ENCODE peak calls at places on chromosomes 5 and 9, in five cellular contexts. U, F, W, G and M are unnamed samples.
A peak's percentile ranks its signal among the peaks of the same experiment; 100 is the strongest.

GRCh38 chr5:136073714-136074113 is 44.9 kb downstream of the TGFBI start:
- DNase-seq in U (no peak), F (no peak), W (no peak), G (peak; percentile 8), M (no peak)

GRCh38 chr9:109016132-109016531 is 2.8 kb upstream of the CTNNAL1 start:
- DNase-seq in U (no peak), F (no peak), W (no peak), G (no peak), M (no peak)

GRCh38 chr9:136278894-136279293 is 25.0 kb downstream of the CCDC187 start:
- DNase-seq in U (no peak), F (no peak), W (no peak), G (no peak), M (no peak)

GRCh38 chr5:66164044-66164790 is 20.1 kb downstream of the SREK1 start:
- DNase-seq in U (no peak), F (no peak), W (no peak), G (peak; percentile 89), M (no peak)

GRCh38 chr9:74336161-74336560 is 161.0 kb upstream of the RORB start:
- DNase-seq in U (no peak), F (no peak), W (no peak), G (no peak), M (no peak)

GRCh38 chr5:13957032-13957645 is 12.7 kb upstream of the DNAH5 start:
- DNase-seq in U (peak; percentile 33), F (no peak), W (peak; percentile 18), G (peak; percentile 80), M (no peak)

GRCh38 chr5:153796527-153796926 is 242.2 kb downstream of the FAM114A2 start:
- DNase-seq in U (no peak), F (no peak), W (no peak), G (no peak), M (no peak)

GRCh38 chr9:99416007-99416406 is 193.9 kb downstream of the SEC61B start:
- DNase-seq in U (no peak), F (no peak), W (no peak), G (peak; percentile 54), M (no peak)

GRCh38 chr9:120935383-120935857 is 8.8 kb upstream of the TRAF1 start:
- DNase-seq in U (peak; percentile 100), F (peak; percentile 96), W (peak; percentile 93), G (peak; percentile 77), M (peak; percentile 95)

GRCh38 chr9:69443178-69443577 is 118.2 kb downstream of the ENTREP1 start:
- DNase-seq in U (no peak), F (no peak), W (no peak), G (no peak), M (no peak)

GRCh38 chr9:26746357-26747072 is 146.1 kb downstream of the CAAP1 start:
- DNase-seq in U (no peak), F (no peak), W (no peak), G (peak; percentile 28), M (no peak)

GRCh38 chr9:8456327-8456726 is 656.7 kb upstream of the DMAC1 start:
- DNase-seq in U (no peak), F (no peak), W (no peak), G (no peak), M (no peak)

GRCh38 chr9:5910413-5911057 is 19.8 kb downstream of the MLANA start:
- DNase-seq in U (no peak), F (no peak), W (no peak), G (peak; percentile 23), M (no peak)

GRCh38 chr9:93890436-93890935 is 64.7 kb downstream of the BARX1 start:
- DNase-seq in U (peak; percentile 1), F (no peak), W (no peak), G (no peak), M (no peak)

GRCh38 chr5:89343666-89344065 is 460.7 kb upstream of the MEF2C start:
- DNase-seq in U (no peak), F (no peak), W (no peak), G (no peak), M (no peak)

GRCh38 chr5:170542691-170543275 is 39.0 kb downstream of the KCNIP1 start:
- DNase-seq in U (no peak), F (no peak), W (no peak), G (no peak), M (no peak)

GRCh38 chr9:6715755-6716643 is 41.8 kb upstream of the KDM4C start:
- DNase-seq in U (peak; percentile 47), F (peak; percentile 54), W (peak; percentile 25), G (peak; percentile 46), M (peak; percentile 58)

GRCh38 chr5:4773827-4774317 is 366.3 kb upstream of the ADAMTS16 start:
- DNase-seq in U (no peak), F (no peak), W (no peak), G (no peak), M (no peak)

GRCh38 chr5:175747539-175748060 is 89.7 kb downstream of the HRH2 start:
- DNase-seq in U (no peak), F (no peak), W (no peak), G (no peak), M (no peak)

GRCh38 chr5:38528162-38528703 is 28.2 kb downstream of the LIFR start:
- DNase-seq in U (no peak), F (no peak), W (no peak), G (no peak), M (no peak)

GRCh38 chr9:127139775-127140174 is 17.3 kb upstream of the ANGPTL2 start:
- DNase-seq in U (no peak), F (peak; percentile 14), W (no peak), G (no peak), M (no peak)

GRCh38 chr5:180207593-180207992 is 1.4 kb downstream of the RASGEF1C start:
- DNase-seq in U (no peak), F (no peak), W (no peak), G (no peak), M (no peak)

GRCh38 chr5:9437741-9438240 is 108.1 kb downstream of the SEMA5A start:
- DNase-seq in U (no peak), F (no peak), W (no peak), G (peak; percentile 87), M (no peak)

DNA sequence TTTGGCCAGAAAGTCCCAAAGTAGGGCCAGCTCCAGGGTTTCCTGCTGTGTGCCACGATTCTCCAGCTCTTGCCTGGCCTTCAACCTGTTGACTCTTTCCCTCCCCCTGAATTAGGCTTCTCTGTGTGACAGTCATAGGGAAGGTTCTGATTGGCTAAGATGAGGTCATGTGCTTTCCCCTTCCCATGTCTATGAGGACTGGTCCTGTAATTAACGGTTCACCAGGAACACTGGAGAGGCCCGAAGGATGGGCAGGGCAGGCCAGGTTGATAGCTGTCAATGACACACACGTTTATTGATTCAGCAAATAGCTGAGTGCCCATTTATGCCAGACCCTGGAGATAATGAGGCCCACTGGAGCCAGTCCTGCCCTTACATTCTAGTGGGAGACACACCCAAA is 9.0 kb upstream of the PRR7 start:
- DNase-seq in U (no peak), F (no peak), W (no peak), G (no peak), M (no peak)
- H3K36me3 ChIP-seq in U (peaks cover 31% of the 10 kb centered on the region), F (no peaks in the 10 kb centered on the region), W (peaks cover 5% of the 10 kb centered on the region), G (no peaks in the 10 kb centered on the region), M (peaks cover 23% of the 10 kb centered on the region)

GRCh38 chr9:107530682-107531081 is 41.1 kb upstream of the KLF4 start:
- DNase-seq in U (no peak), F (no peak), W (no peak), G (no peak), M (no peak)
- H3K27me3 ChIP-seq in U (no peaks in the 10 kb centered on the region), F (no peaks in the 10 kb centered on the region), W (no peaks in the 10 kb centered on the region), G (no peaks in the 10 kb centered on the region), M (no peaks in the 10 kb centered on the region)

DNA sequence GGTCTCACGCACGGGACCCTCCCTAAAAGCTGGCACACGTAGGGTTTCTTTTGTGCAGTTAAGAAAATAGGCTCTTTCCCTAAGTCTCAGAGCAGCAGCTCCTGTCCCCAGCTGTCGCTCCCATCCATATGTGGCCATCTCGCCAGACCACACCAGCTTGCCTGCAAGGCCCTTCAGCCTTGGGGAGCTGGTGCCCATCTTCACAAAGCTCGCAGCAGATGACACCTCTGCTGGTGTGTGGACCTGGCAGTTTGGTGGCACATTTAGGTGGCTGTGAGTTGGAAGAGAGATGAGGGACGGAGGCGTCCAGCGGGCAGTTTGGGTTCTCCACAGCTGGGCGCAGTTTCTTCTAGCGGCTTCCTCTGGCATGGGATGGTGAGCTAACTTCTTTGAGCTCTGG is 239.0 kb downstream of the FANCC start:
- DNase-seq in U (no peak), F (no peak), W (no peak), G (no peak), M (no peak)
- H3K4me3 ChIP-seq in U (no peak overlapping the region), F (no peak overlapping the region), W (no peak overlapping the region), G (no peak overlapping the region), M (no peak overlapping the region)

GRCh38 chr5:31455172-31455571 is 76.7 kb downstream of the DROSHA start:
- DNase-seq in U (no peak), F (no peak), W (no peak), G (no peak), M (no peak)

GRCh38 chr5:31465282-31465681 is 66.6 kb downstream of the DROSHA start:
- DNase-seq in U (no peak), F (no peak), W (no peak), G (no peak), M (no peak)

GRCh38 chr5:31463341-31463740 is 68.6 kb downstream of the DROSHA start:
- DNase-seq in U (no peak), F (no peak), W (no peak), G (peak; percentile 44), M (no peak)

GRCh38 chr5:31464081-31464480 is 67.8 kb downstream of the DROSHA start:
- DNase-seq in U (no peak), F (no peak), W (no peak), G (no peak), M (no peak)

DNA sequence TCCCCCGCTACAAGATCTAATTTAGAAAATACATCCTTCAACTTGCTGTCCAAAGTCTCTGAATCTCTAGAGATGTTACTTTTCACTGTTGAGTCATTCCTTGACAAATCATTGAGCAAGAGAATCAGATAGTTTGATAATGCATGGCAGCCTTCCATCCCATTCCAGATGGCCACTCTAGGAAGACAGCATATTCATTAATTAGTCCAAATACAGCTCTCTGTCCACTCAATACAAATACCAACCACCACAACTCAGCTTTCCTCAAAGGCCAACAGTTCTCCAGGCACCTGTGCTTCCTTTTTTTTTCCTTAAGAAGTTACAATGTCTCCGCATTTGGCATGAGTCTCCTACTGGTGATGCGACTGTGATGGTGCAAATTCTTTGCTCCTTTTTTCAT is 72.3 kb downstream of the DROSHA start:
- DNase-seq in U (no peak), F (no peak), W (no peak), G (peak; percentile 8), M (no peak)
- H3K36me3 ChIP-seq in U (no peaks in the 10 kb centered on the region), F (no peaks in the 10 kb centered on the region), W (peaks cover 4% of the 10 kb centered on the region), G (peaks cover 49% of the 10 kb centered on the region), M (peaks cover 2% of the 10 kb centered on the region)

GRCh38 chr5:102901821-102902448 is 146.8 kb downstream of the PAM start:
- DNase-seq in U (no peak), F (no peak), W (no peak), G (peak; percentile 35), M (no peak)
- H3K27me3 ChIP-seq in U (no peaks in the 10 kb centered on the region), F (no peaks in the 10 kb centered on the region), W (no peaks in the 10 kb centered on the region), G (no peaks in the 10 kb centered on the region), M (no peaks in the 10 kb centered on the region)